ENCODE peak calls at places on chromosome 7, in eight cellular contexts. R is dorsolateral prefrontal cortex; Z is NCI-H2081; E is IMR-90; L is activated CD8-positive, alpha-beta memory T cell treated with anti-CD3 and anti-CD28 coated beads for 48 hours; K is NCI-H748 treated with DMSO at 0.1 percent for 48 hours; F is EL; O is globus pallidus. H is an unnamed sample.
A peak's percentile ranks its signal among the peaks of the same experiment; 100 is the strongest.

GRCh38 chr7:42691030-42691639 is 220.7 kb downstream of the C7orf25 start:
- DNase-seq in R (no peak), Z (no peak), K (no peak), L (no peak), O (peak; percentile 43), E (peak; percentile 39), F (peak; percentile 46), H (no peak)

GRCh38 chr7:73674468-73675124 is 7.0 kb downstream of the VPS37D start:
- DNase-seq in F (no peak), O (no peak), R (no peak), E (no peak), Z (no peak), L (no peak), K (no peak), H (no peak)

GRCh38 chr7:73509463-73509862 is 12.6 kb downstream of the BAZ1B start:
- DNase-seq in R (no peak), O (no peak), Z (no peak), L (no peak), K (no peak), F (no peak), E (no peak), H (no peak)

GRCh38 chr7:157234271-157234670 is 95.5 kb downstream of the UBE3C start:
- DNase-seq in E (no peak), L (no peak), O (no peak), K (no peak), F (peak; percentile 6), Z (no peak), R (no peak), H (no peak)

GRCh38 chr7:47149971-47150370 is 431.9 kb downstream of the TNS3 start:
- DNase-seq in F (no peak), L (no peak), K (no peak), Z (no peak), R (no peak), E (no peak), O (no peak), H (no peak)

GRCh38 chr7:157984138-157984913 is 603.3 kb downstream of the PTPRN2 start:
- DNase-seq in Z (no peak), E (no peak), F (no peak), O (no peak), K (no peak), L (no peak), R (no peak), H (no peak)

GRCh38 chr7:111074071-111074771 is 16.7 kb upstream of the LRRN3 start:
- DNase-seq in E (no peak), R (no peak), L (no peak), K (no peak), Z (no peak), F (no peak), O (no peak), H (no peak)

GRCh38 chr7:84188811-84189405 is 5.7 kb downstream of the SEMA3A start:
- DNase-seq in L (no peak), R (no peak), E (peak; percentile 32), K (peak; percentile 30), F (peak; percentile 33), O (peak; percentile 41), Z (peak; percentile 48), H (no peak)

GRCh38 chr7:141393056-141393455 is 158.2 kb upstream of the AGK start:
- DNase-seq in O (no peak), K (no peak), Z (no peak), R (no peak), F (no peak), L (no peak), E (no peak), H (no peak)

GRCh38 chr7:35723011-35723410 is 28.1 kb upstream of the HERPUD2 start:
- DNase-seq in K (no peak), E (peak; percentile 54), L (no peak), Z (no peak), O (no peak), R (no peak), F (peak; percentile 48), H (no peak)

GRCh38 chr7:129798616-129799349 is 154.0 kb downstream of the UBE2H start:
- DNase-seq in L (no peak), Z (no peak), K (no peak), E (no peak), F (no peak), O (no peak), R (no peak), H (no peak)

GRCh38 chr7:33904680-33905388 is 505 bp upstream of the BMPER start:
- DNase-seq in L (no peak), R (no peak), K (no peak), O (peak; percentile 4), E (peak; percentile 59), Z (peak; percentile 54), F (peak; percentile 79), H (no peak)

GRCh38 chr7:37344886-37345579 is 103.6 kb downstream of the ELMO1 start:
- DNase-seq in K (peak; percentile 63), O (no peak), R (no peak), Z (peak; percentile 80), L (no peak), F (no peak), E (no peak), H (no peak)

GRCh38 chr7:55770778-55771177 is 91.8 kb downstream of the SEPTIN14 start:
- DNase-seq in E (no peak), O (no peak), K (no peak), Z (no peak), R (no peak), F (no peak), L (no peak), H (no peak)

GRCh38 chr7:139124084-139124914 is 14.8 kb upstream of the ZC3HAV1 start:
- DNase-seq in O (no peak), R (no peak), E (no peak), K (no peak), L (no peak), Z (no peak), F (no peak), H (no peak)

GRCh38 chr7:13179775-13180448 is 492.5 kb downstream of the ARL4A start:
- DNase-seq in R (no peak), O (no peak), L (no peak), K (no peak), F (no peak), Z (no peak), E (no peak), H (no peak)

GRCh38 chr7:47873767-47874166 is 74.5 kb downstream of the PKD1L1 start:
- DNase-seq in O (no peak), L (no peak), Z (no peak), R (no peak), K (no peak), E (peak; percentile 65), F (peak; percentile 66), H (no peak)

GRCh38 chr7:18895456-18895855 is 222.0 kb downstream of the TWIST1 start:
- DNase-seq in E (peak; percentile 88), Z (no peak), R (no peak), K (no peak), O (no peak), L (no peak), F (peak; percentile 82), H (no peak)

GRCh38 chr7:150940446-150941102 is 37.5 kb downstream of the KCNH2 start:
- DNase-seq in F (no peak), E (no peak), K (no peak), O (no peak), Z (peak; percentile 38), R (no peak), L (no peak), H (no peak)

GRCh38 chr7:35336444-35336843 is 82.5 kb upstream of the TBX20 start:
- DNase-seq in Z (no peak), R (no peak), F (no peak), E (no peak), L (no peak), K (no peak), O (no peak), H (no peak)

GRCh38 chr7:339062-339342 is 49.0 kb downstream of the FOXL3 start:
- DNase-seq in E (no peak), K (no peak), Z (no peak), O (no peak), F (no peak), L (no peak), R (no peak), H (no peak)

GRCh38 chr7:131905574-131905973 is 349.1 kb upstream of the PODXL start:
- DNase-seq in R (no peak), Z (no peak), K (no peak), E (no peak), L (no peak), O (no peak), F (no peak), H (no peak)

GRCh38 chr7:134891262-134892001 is 94.9 kb upstream of the AGBL3 start:
- DNase-seq in R (peak; percentile 81), K (peak; percentile 32), Z (peak; percentile 90), L (no peak), E (peak; percentile 92), F (peak; percentile 88), O (peak; percentile 93), H (no peak)

GRCh38 chr7:17021205-17021604 is 139.4 kb upstream of the AGR3 start:
- DNase-seq in R (no peak), L (no peak), O (no peak), F (no peak), Z (no peak), K (no peak), E (peak; percentile 15), H (no peak)

GRCh38 chr7:2480071-2480410 is 3.8 kb upstream of the GRIFIN start:
- DNase-seq in O (no peak), K (no peak), L (no peak), Z (no peak), E (peak; percentile 8), F (no peak), R (no peak), H (no peak)

GRCh38 chr7:102985176-102985783 is 72.5 kb downstream of the LRRC17 start:
- DNase-seq in L (no peak), F (no peak), R (no peak), O (no peak), Z (no peak), K (no peak), E (peak; percentile 57), H (no peak)

GRCh38 chr7:151244871-151245346 is 3.6 kb downstream of the SMARCD3 start:
- DNase-seq in Z (no peak), E (no peak), L (no peak), O (no peak), F (no peak), R (no peak), K (no peak), H (no peak)

GRCh38 chr7:157619753-157620525 is 283.1 kb downstream of the DNAJB6 start:
- DNase-seq in O (no peak), K (no peak), E (no peak), R (no peak), L (no peak), F (no peak), Z (no peak), H (no peak)

GRCh38 chr7:150370612-150371071 is 2.0 kb downstream of the REPIN1 start:
- DNase-seq in F (peak; percentile 51), K (no peak), R (no peak), E (peak; percentile 80), Z (no peak), O (no peak), L (no peak), H (no peak)

GRCh38 chr7:131800008-131800407 is 243.6 kb upstream of the PODXL start:
- DNase-seq in Z (no peak), F (no peak), O (no peak), L (no peak), R (no peak), K (no peak), E (no peak), H (no peak)

GRCh38 chr7:90708841-90709317 is 112.8 kb downstream of the CDK14 start:
- DNase-seq in Z (peak; percentile 32), R (no peak), O (no peak), L (no peak), K (peak; percentile 22), E (no peak), F (no peak), H (no peak)

GRCh38 chr7:30771859-30772429 is 727 bp downstream of the MINDY4 start:
- DNase-seq in E (no peak), Z (peak; percentile 27), R (no peak), F (peak; percentile 13), K (peak; percentile 12), O (no peak), L (no peak), H (no peak)

H was measured in CD4-positive, alpha-beta T cell.